ENCODE peak calls at places on chromosomes 13 and 19, in eight cellular contexts. One of them, this sample, is unnamed.

GRCh38 chr19:34230833-34231232 is 23.5 kb upstream of the GARRE1 start:
- DNase-seq in RWPE1: no peak
- DNase-seq in tibial artery: no peak
- DNase-seq in GM23338: no peak
- DNase-seq in GM13976: no peak
- DNase-seq in skeletal muscle cell: no peak
- DNase-seq in stimulated activated CD4-positive, alpha-beta T cell treated with anti-CD3 and anti-CD28 coated beads, Interleukin-1b, Interleukin-23, amount 100 ng/mL, for 4 hours: no peak
- DNase-seq in sciatic nerve: no peak
- DNase-seq in this sample: no peak

GRCh38 chr19:911197-912033 is 1.6 kb downstream of the R3HDM4 start:
- DNase-seq in GM13976: no peak
- DNase-seq in tibial artery: no peak
- DNase-seq in sciatic nerve: no peak
- DNase-seq in stimulated activated CD4-positive, alpha-beta T cell treated with anti-CD3 and anti-CD28 coated beads, Interleukin-1b, Interleukin-23, amount 100 ng/mL, for 4 hours: no peak
- DNase-seq in GM23338: peak; percentile 81
- DNase-seq in skeletal muscle cell: no peak
- DNase-seq in RWPE1: no peak
- DNase-seq in this sample: no peak

GRCh38 chr19:13640611-13641010 is 123.7 kb upstream of the MRI1 start:
- DNase-seq in stimulated activated CD4-positive, alpha-beta T cell treated with anti-CD3 and anti-CD28 coated beads, Interleukin-1b, Interleukin-23, amount 100 ng/mL, for 4 hours: no peak
- DNase-seq in skeletal muscle cell: no peak
- DNase-seq in tibial artery: no peak
- DNase-seq in GM13976: no peak
- DNase-seq in sciatic nerve: no peak
- DNase-seq in RWPE1: no peak
- DNase-seq in GM23338: no peak
- DNase-seq in this sample: no peak

GRCh38 chr13:20713014-20713376 is 9.5 kb downstream of the IL17D start:
- DNase-seq in GM13976: no peak
- DNase-seq in tibial artery: peak; percentile 67
- DNase-seq in RWPE1: no peak
- DNase-seq in stimulated activated CD4-positive, alpha-beta T cell treated with anti-CD3 and anti-CD28 coated beads, Interleukin-1b, Interleukin-23, amount 100 ng/mL, for 4 hours: no peak
- DNase-seq in skeletal muscle cell: no peak
- DNase-seq in GM23338: peak; percentile 69
- DNase-seq in sciatic nerve: no peak
- DNase-seq in this sample: no peak

GRCh38 chr19:42577016-42577415 is 17.7 kb downstream of the CEACAM8 start:
- DNase-seq in stimulated activated CD4-positive, alpha-beta T cell treated with anti-CD3 and anti-CD28 coated beads, Interleukin-1b, Interleukin-23, amount 100 ng/mL, for 4 hours: no peak
- DNase-seq in tibial artery: no peak
- DNase-seq in sciatic nerve: no peak
- DNase-seq in RWPE1: no peak
- DNase-seq in GM23338: no peak
- DNase-seq in skeletal muscle cell: no peak
- DNase-seq in GM13976: no peak
- DNase-seq in this sample: no peak

GRCh38 chr19:31262673-31263308 is 86.4 kb downstream of the TSHZ3 start:
- DNase-seq in sciatic nerve: no peak
- DNase-seq in RWPE1: no peak
- DNase-seq in skeletal muscle cell: no peak
- DNase-seq in tibial artery: peak; percentile 47
- DNase-seq in stimulated activated CD4-positive, alpha-beta T cell treated with anti-CD3 and anti-CD28 coated beads, Interleukin-1b, Interleukin-23, amount 100 ng/mL, for 4 hours: no peak
- DNase-seq in GM23338: no peak
- DNase-seq in GM13976: no peak
- DNase-seq in this sample: no peak

GRCh38 chr13:111304041-111304544 is 16.3 kb upstream of the TEX29 start:
- DNase-seq in RWPE1: no peak
- DNase-seq in GM23338: no peak
- DNase-seq in stimulated activated CD4-positive, alpha-beta T cell treated with anti-CD3 and anti-CD28 coated beads, Interleukin-1b, Interleukin-23, amount 100 ng/mL, for 4 hours: no peak
- DNase-seq in sciatic nerve: peak; percentile 39
- DNase-seq in skeletal muscle cell: no peak
- DNase-seq in tibial artery: no peak
- DNase-seq in GM13976: peak; percentile 74
- DNase-seq in this sample: no peak

GRCh38 chr13:99855516-99855915 is 116.1 kb downstream of the ZIC5 start:
- DNase-seq in sciatic nerve: no peak
- DNase-seq in GM13976: no peak
- DNase-seq in skeletal muscle cell: no peak
- DNase-seq in stimulated activated CD4-positive, alpha-beta T cell treated with anti-CD3 and anti-CD28 coated beads, Interleukin-1b, Interleukin-23, amount 100 ng/mL, for 4 hours: no peak
- DNase-seq in GM23338: no peak
- DNase-seq in tibial artery: no peak
- DNase-seq in RWPE1: no peak
- DNase-seq in this sample: no peak

GRCh38 chr19:55198651-55199050 is 10.7 kb downstream of the PTPRH start:
- DNase-seq in RWPE1: no peak
- DNase-seq in sciatic nerve: no peak
- DNase-seq in stimulated activated CD4-positive, alpha-beta T cell treated with anti-CD3 and anti-CD28 coated beads, Interleukin-1b, Interleukin-23, amount 100 ng/mL, for 4 hours: no peak
- DNase-seq in tibial artery: no peak
- DNase-seq in GM13976: no peak
- DNase-seq in GM23338: no peak
- DNase-seq in skeletal muscle cell: no peak
- DNase-seq in this sample: no peak

GRCh38 chr13:49214917-49215376 is 5.2 kb upstream of the MLNR start:
- DNase-seq in GM13976: peak; percentile 38
- DNase-seq in stimulated activated CD4-positive, alpha-beta T cell treated with anti-CD3 and anti-CD28 coated beads, Interleukin-1b, Interleukin-23, amount 100 ng/mL, for 4 hours: no peak
- DNase-seq in RWPE1: no peak
- DNase-seq in sciatic nerve: no peak
- DNase-seq in tibial artery: no peak
- DNase-seq in GM23338: peak; percentile 72
- DNase-seq in skeletal muscle cell: no peak
- DNase-seq in this sample: peak; percentile 92